ENCODE peak calls at places on chromosomes 4 and X, in four cellular contexts. G is WTC11, U is K562, Q is HepG2. E is an unnamed sample.

GRCh38 chr4:57219389-57219890 is 109.3 kb upstream of the IGFBP7 start:
- DNase-seq in G (no peak), U (no peak), Q (no peak), E (no peak)

GRCh38 chr4:140637836-140638235 is 69.1 kb upstream of the UCP1 start:
- DNase-seq in G (peak; percentile 45), U (peak; percentile 24), Q (peak; percentile 59), E (no peak)

GRCh38 chr4:147678796-147679549 is 5.0 kb downstream of the PRMT9 start:
- DNase-seq in G (peak; percentile 74), U (no peak), Q (peak; percentile 22), E (no peak)

GRCh38 chr4:14582658-14583057 is 419.6 kb upstream of the CPEB2 start:
- DNase-seq in G (no peak), U (no peak), Q (no peak), E (no peak)

GRCh38 chr4:107719211-107719926 is 665 bp downstream of the PAPSS1 start:
- DNase-seq in G (no peak), U (no peak), Q (peak; percentile 77), E (no peak)

GRCh38 chrX:78989349-78989748 is 44.2 kb downstream of the P2RY10 start:
- DNase-seq in G (no peak), U (no peak), Q (no peak), E (no peak)

GRCh38 chr4:184453402-184454160 is 20.8 kb downstream of the IRF2 start:
- DNase-seq in G (no peak), U (no peak), Q (no peak), E (no peak)

GRCh38 chrX:13754765-13755164 is 20.2 kb downstream of the OFD1 start:
- DNase-seq in G (no peak), U (no peak), Q (no peak), E (no peak)

GRCh38 chr4:69156913-69157312 is 57.6 kb downstream of the UGT2B11 start:
- DNase-seq in G (peak; percentile 53), U (no peak), Q (peak; percentile 9), E (no peak)

GRCh38 chr4:15753786-15754185 is 24.3 kb upstream of the CD38 start:
- DNase-seq in G (no peak), U (no peak), Q (no peak), E (no peak)

GRCh38 chrX:152821145-152821765 is 9.3 kb downstream of the CETN2 start:
- DNase-seq in G (peak; percentile 65), U (peak; percentile 45), Q (peak; percentile 23), E (no peak)

GRCh38 chrX:100636321-100636991 is at the start of gene TSPAN6:
- DNase-seq in G (peak; percentile 78), U (peak; percentile 11), Q (peak; percentile 86), E (no peak)

GRCh38 chrX:46796574-46797191 is 37.8 kb upstream of the SLC9A7 start:
- DNase-seq in G (peak; percentile 77), U (peak; percentile 60), Q (peak; percentile 54), E (no peak)

GRCh38 chrX:115393271-115393670 is 103.8 kb downstream of the LUZP4 start:
- DNase-seq in G (no peak), U (no peak), Q (peak; percentile 46), E (no peak)

GRCh38 chr4:94802091-94802490 is 44.3 kb downstream of the BMPR1B start:
- DNase-seq in G (no peak), U (no peak), Q (no peak), E (no peak)

GRCh38 chr4:37767546-37767945 is 58.9 kb upstream of the PGM2 start:
- DNase-seq in G (no peak), U (no peak), Q (peak; percentile 18), E (no peak)

GRCh38 chr4:170014359-170015008 is 11.7 kb downstream of the MFAP3L start:
- DNase-seq in G (no peak), U (no peak), Q (no peak), E (no peak)

GRCh38 chrX:24956828-24957227 is 58.9 kb downstream of the ARX start:
- DNase-seq in G (no peak), U (no peak), Q (no peak), E (no peak)

GRCh38 chr4:10051536-10052135 is 30.3 kb upstream of the SLC2A9 start:
- DNase-seq in G (no peak), U (no peak), Q (no peak), E (no peak)

GRCh38 chr4:182885738-182886077 is 31.5 kb downstream of the DCTD start:
- DNase-seq in G (no peak), U (no peak), Q (no peak), E (no peak)

GRCh38 chr4:159290321-159291030 is 187.6 kb downstream of the RAPGEF2 start:
- DNase-seq in G (no peak), U (no peak), Q (no peak), E (no peak)

GRCh38 chr4:189845145-189845846 is 95.4 kb upstream of the FRG1 start:
- DNase-seq in G (no peak), U (no peak), Q (no peak), E (no peak)

GRCh38 chr4:188254211-188254610 is 115.0 kb downstream of the TRIML1 start:
- DNase-seq in G (no peak), U (no peak), Q (no peak), E (no peak)

GRCh38 chr4:52019941-52020657 is at the start of gene LRRC66:
- DNase-seq in G (no peak), U (no peak), Q (peak; percentile 66), E (no peak)

GRCh38 chrX:24563291-24564010 is 83.7 kb downstream of the PCYT1B start:
- DNase-seq in G (no peak), U (no peak), Q (no peak), E (no peak)

GRCh38 chr4:72323227-72323626 is 245.8 kb downstream of the ADAMTS3 start:
- DNase-seq in G (no peak), U (no peak), Q (no peak), E (no peak)
- TF ChIP-seq ETV6 in G (no peak), U (no peak), Q (no peak), E (no peak)

DNA sequence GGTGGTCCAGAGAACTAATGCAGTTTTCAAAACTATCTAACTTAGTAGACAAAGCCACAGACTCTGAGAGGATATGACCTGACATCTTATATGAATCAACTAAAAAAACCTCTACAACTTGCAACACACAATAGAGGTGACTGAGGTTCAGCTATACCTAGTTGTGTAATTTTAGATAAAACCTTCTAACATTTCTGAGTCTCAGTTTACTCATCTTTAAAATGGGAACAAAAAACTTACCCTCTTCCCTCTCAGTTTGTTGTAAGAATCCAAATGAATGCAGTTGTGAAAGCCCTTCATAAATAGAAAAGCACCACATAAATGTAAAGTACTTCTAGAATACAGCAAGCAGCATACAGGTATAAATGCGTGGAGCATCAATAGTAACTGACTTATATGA is 5.9 kb downstream of the SH3D19 start:
- DNase-seq in G (no peak), U (no peak), Q (no peak), E (no peak)
- TF ChIP-seq ETV6 in G (no peak), U (no peak), Q (no peak), E (no peak)

GRCh38 chr4:1559896-1560650 is 124.0 kb downstream of the FAM53A start:
- DNase-seq in G (no peak), U (no peak), Q (no peak), E (no peak)
- TF ChIP-seq ETV6 in G (no peak), U (no peak), Q (no peak), E (no peak)

DNA sequence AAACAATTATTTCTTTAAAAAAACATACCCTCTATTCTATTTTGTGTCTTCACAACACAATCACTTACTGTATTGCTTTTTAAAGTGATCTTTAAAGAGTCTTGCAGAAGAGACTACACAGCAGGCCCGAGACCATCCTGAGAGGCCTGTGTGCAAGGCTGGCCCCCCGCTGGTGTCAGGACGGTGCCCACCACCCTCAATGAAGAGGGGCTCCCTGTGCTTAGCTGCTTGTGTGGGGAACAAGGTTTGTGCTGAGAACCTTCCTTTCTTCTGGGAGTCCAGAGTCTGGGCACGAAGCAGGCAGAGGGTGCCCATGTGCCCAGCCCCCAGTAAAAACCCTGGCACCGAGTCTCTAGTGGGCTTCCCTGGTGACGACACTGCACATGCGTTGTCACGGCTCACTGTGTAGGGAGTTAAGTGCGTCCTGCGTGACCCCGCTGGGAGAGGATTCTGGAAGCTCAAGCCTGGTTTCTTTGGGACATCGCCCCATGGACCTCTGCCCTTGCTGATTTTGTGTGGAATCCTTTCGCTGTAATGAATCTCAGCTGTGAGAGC is 22.0 kb downstream of the RGS12 start:
- DNase-seq in G (no peak), U (no peak), Q (no peak), E (no peak)
- TF ChIP-seq ETV6 in G (no peak), U (no peak), Q (no peak), E (no peak)

E was measured in GM12878.